ENCODE peak calls at places on chromosomes 3 and 15, in nine cellular contexts. One of them, this sample, is unnamed.
A peak's percentile ranks its signal among the peaks of the same experiment; 100 is the strongest.

GRCh38 chr15:77038312-77039216 is 32.3 kb downstream of the TSPAN3 start:
- DNase-seq in effector memory CD4-positive, alpha-beta T cell: no peak
- DNase-seq in endodermal cell: no peak
- DNase-seq in HCT116: no peak
- DNase-seq in heart right ventricle: no peak
- DNase-seq in cardiac muscle cell: no peak
- DNase-seq in Panc1: no peak
- DNase-seq in adipocyte: no peak
- DNase-seq in iPS DF 6.9: no peak
- DNase-seq in this sample: no peak

GRCh38 chr3:169841171-169841570 is 28.5 kb upstream of the LRRC34 start:
- DNase-seq in cardiac muscle cell: peak; percentile 59
- DNase-seq in iPS DF 6.9: no peak
- DNase-seq in HCT116: no peak
- DNase-seq in effector memory CD4-positive, alpha-beta T cell: no peak
- DNase-seq in Panc1: no peak
- DNase-seq in heart right ventricle: no peak
- DNase-seq in endodermal cell: no peak
- DNase-seq in adipocyte: no peak
- DNase-seq in this sample: no peak

GRCh38 chr15:69093127-69093526 is 67.3 kb upstream of the GLCE start:
- DNase-seq in Panc1: no peak
- DNase-seq in effector memory CD4-positive, alpha-beta T cell: no peak
- DNase-seq in HCT116: no peak
- DNase-seq in iPS DF 6.9: no peak
- DNase-seq in heart right ventricle: no peak
- DNase-seq in endodermal cell: peak; percentile 86
- DNase-seq in adipocyte: no peak
- DNase-seq in cardiac muscle cell: peak; percentile 65
- DNase-seq in this sample: no peak

GRCh38 chr3:65587650-65588439 is 450.9 kb downstream of the MAGI1 start:
- DNase-seq in effector memory CD4-positive, alpha-beta T cell: no peak
- DNase-seq in heart right ventricle: no peak
- DNase-seq in adipocyte: no peak
- DNase-seq in cardiac muscle cell: no peak
- DNase-seq in iPS DF 6.9: no peak
- DNase-seq in HCT116: no peak
- DNase-seq in Panc1: no peak
- DNase-seq in endodermal cell: no peak
- DNase-seq in this sample: no peak

GRCh38 chr3:74127261-74127660 is 487.2 kb downstream of the CNTN3 start:
- DNase-seq in effector memory CD4-positive, alpha-beta T cell: no peak
- DNase-seq in iPS DF 6.9: no peak
- DNase-seq in adipocyte: no peak
- DNase-seq in heart right ventricle: no peak
- DNase-seq in endodermal cell: no peak
- DNase-seq in cardiac muscle cell: no peak
- DNase-seq in Panc1: no peak
- DNase-seq in HCT116: no peak
- DNase-seq in this sample: no peak

GRCh38 chr3:38349684-38350359 is 3.2 kb downstream of the XYLB start:
- DNase-seq in HCT116: no peak
- DNase-seq in Panc1: no peak
- DNase-seq in heart right ventricle: no peak
- DNase-seq in iPS DF 6.9: no peak
- DNase-seq in effector memory CD4-positive, alpha-beta T cell: no peak
- DNase-seq in cardiac muscle cell: no peak
- DNase-seq in endodermal cell: no peak
- DNase-seq in adipocyte: no peak
- DNase-seq in this sample: no peak

GRCh38 chr3:155080692-155081091 is 573 bp downstream of the MME start:
- DNase-seq in endodermal cell: no peak
- DNase-seq in iPS DF 6.9: no peak
- DNase-seq in cardiac muscle cell: no peak
- DNase-seq in HCT116: no peak
- DNase-seq in Panc1: no peak
- DNase-seq in adipocyte: peak; percentile 45
- DNase-seq in heart right ventricle: no peak
- DNase-seq in effector memory CD4-positive, alpha-beta T cell: no peak
- DNase-seq in this sample: no peak

GRCh38 chr3:31973837-31974236 is 7.2 kb downstream of the OSBPL10 start:
- DNase-seq in heart right ventricle: no peak
- DNase-seq in endodermal cell: no peak
- DNase-seq in HCT116: no peak
- DNase-seq in iPS DF 6.9: no peak
- DNase-seq in Panc1: no peak
- DNase-seq in cardiac muscle cell: no peak
- DNase-seq in effector memory CD4-positive, alpha-beta T cell: no peak
- DNase-seq in adipocyte: no peak
- DNase-seq in this sample: no peak

GRCh38 chr3:112374334-112374734 is 41.4 kb downstream of the CD200 start:
- DNase-seq in HCT116: no peak
- DNase-seq in endodermal cell: no peak
- DNase-seq in cardiac muscle cell: peak; percentile 77
- DNase-seq in adipocyte: no peak
- DNase-seq in effector memory CD4-positive, alpha-beta T cell: no peak
- DNase-seq in iPS DF 6.9: no peak
- DNase-seq in Panc1: no peak
- DNase-seq in heart right ventricle: no peak
- DNase-seq in this sample: no peak

GRCh38 chr3:34842706-34843478 is 796.4 kb upstream of the ARPP21 start:
- DNase-seq in cardiac muscle cell: no peak
- DNase-seq in heart right ventricle: no peak
- DNase-seq in iPS DF 6.9: no peak
- DNase-seq in adipocyte: peak; percentile 4
- DNase-seq in endodermal cell: peak; percentile 57
- DNase-seq in effector memory CD4-positive, alpha-beta T cell: no peak
- DNase-seq in HCT116: no peak
- DNase-seq in Panc1: no peak
- DNase-seq in this sample: no peak

GRCh38 chr3:169552533-169552932 is 111.0 kb downstream of the MECOM start:
- DNase-seq in endodermal cell: no peak
- DNase-seq in iPS DF 6.9: no peak
- DNase-seq in heart right ventricle: no peak
- DNase-seq in effector memory CD4-positive, alpha-beta T cell: no peak
- DNase-seq in HCT116: no peak
- DNase-seq in Panc1: no peak
- DNase-seq in adipocyte: peak; percentile 8
- DNase-seq in cardiac muscle cell: no peak
- DNase-seq in this sample: no peak

GRCh38 chr3:51958603-51959521 is 3.7 kb downstream of the GPR62 start:
- DNase-seq in heart right ventricle: no peak
- DNase-seq in adipocyte: no peak
- DNase-seq in effector memory CD4-positive, alpha-beta T cell: no peak
- DNase-seq in iPS DF 6.9: no peak
- DNase-seq in HCT116: no peak
- DNase-seq in cardiac muscle cell: no peak
- DNase-seq in endodermal cell: no peak
- DNase-seq in Panc1: no peak
- DNase-seq in this sample: no peak

GRCh38 chr15:98860647-98861041 is 146.9 kb downstream of the PGPEP1L start:
- DNase-seq in heart right ventricle: no peak
- DNase-seq in iPS DF 6.9: no peak
- DNase-seq in effector memory CD4-positive, alpha-beta T cell: no peak
- DNase-seq in adipocyte: no peak
- DNase-seq in endodermal cell: no peak
- DNase-seq in cardiac muscle cell: no peak
- DNase-seq in HCT116: no peak
- DNase-seq in Panc1: no peak
- DNase-seq in this sample: peak; percentile 69
- H3K4me1 ChIP-seq in heart right ventricle: peaks cover 57% of the 10 kb centered on the region
- H3K4me1 ChIP-seq in iPS DF 6.9: peaks cover 2% of the 10 kb centered on the region
- H3K4me1 ChIP-seq in effector memory CD4-positive, alpha-beta T cell: no peaks in the 10 kb centered on the region
- H3K4me1 ChIP-seq in adipocyte: peaks cover 34% of the 10 kb centered on the region
- H3K4me1 ChIP-seq in endodermal cell: peaks cover 2% of the 10 kb centered on the region
- H3K4me1 ChIP-seq in cardiac muscle cell: peaks cover 10% of the 10 kb centered on the region
- H3K4me1 ChIP-seq in HCT116: peaks cover 11% of the 10 kb centered on the region
- H3K4me1 ChIP-seq in Panc1: peaks cover 92% of the 10 kb centered on the region
- H3K4me1 ChIP-seq in this sample: peaks cover 20% of the 10 kb centered on the region

GRCh38 chr3:185988080-185988815 is 50.4 kb upstream of the TRA2B start:
- DNase-seq in HCT116: no peak
- DNase-seq in effector memory CD4-positive, alpha-beta T cell: no peak
- DNase-seq in cardiac muscle cell: no peak
- DNase-seq in adipocyte: no peak
- DNase-seq in Panc1: no peak
- DNase-seq in iPS DF 6.9: no peak
- DNase-seq in endodermal cell: peak; percentile 60
- DNase-seq in heart right ventricle: no peak
- DNase-seq in this sample: no peak
- H3K4me1 ChIP-seq in HCT116: no peaks in the 10 kb centered on the region
- H3K4me1 ChIP-seq in effector memory CD4-positive, alpha-beta T cell: peaks cover 4% of the 10 kb centered on the region
- H3K4me1 ChIP-seq in cardiac muscle cell: no peaks in the 10 kb centered on the region
- H3K4me1 ChIP-seq in adipocyte: peaks cover 25% of the 10 kb centered on the region
- H3K4me1 ChIP-seq in Panc1: no peaks in the 10 kb centered on the region
- H3K4me1 ChIP-seq in iPS DF 6.9: no peaks in the 10 kb centered on the region
- H3K4me1 ChIP-seq in endodermal cell: no peaks in the 10 kb centered on the region
- H3K4me1 ChIP-seq in heart right ventricle: peaks cover 6% of the 10 kb centered on the region
- H3K4me1 ChIP-seq in this sample: peaks cover 5% of the 10 kb centered on the region

GRCh38 chr15:39594764-39595620 is 14.1 kb downstream of the THBS1 start:
- DNase-seq in effector memory CD4-positive, alpha-beta T cell: no peak
- DNase-seq in heart right ventricle: no peak
- DNase-seq in cardiac muscle cell: peak; percentile 39
- DNase-seq in Panc1: no peak
- DNase-seq in HCT116: no peak
- DNase-seq in iPS DF 6.9: no peak
- DNase-seq in adipocyte: peak; percentile 40
- DNase-seq in endodermal cell: no peak
- DNase-seq in this sample: no peak

GRCh38 chr15:39593071-39594055 is 12.5 kb downstream of the THBS1 start:
- DNase-seq in endodermal cell: no peak
- DNase-seq in adipocyte: peak; percentile 14
- DNase-seq in HCT116: no peak
- DNase-seq in iPS DF 6.9: no peak
- DNase-seq in effector memory CD4-positive, alpha-beta T cell: no peak
- DNase-seq in cardiac muscle cell: peak; percentile 26
- DNase-seq in Panc1: no peak
- DNase-seq in heart right ventricle: no peak
- DNase-seq in this sample: no peak

GRCh38 chr15:39595621-39596221 is 14.8 kb downstream of the THBS1 start:
- DNase-seq in effector memory CD4-positive, alpha-beta T cell: no peak
- DNase-seq in adipocyte: peak; percentile 41
- DNase-seq in Panc1: no peak
- DNase-seq in endodermal cell: no peak
- DNase-seq in HCT116: no peak
- DNase-seq in iPS DF 6.9: no peak
- DNase-seq in cardiac muscle cell: peak; percentile 30
- DNase-seq in heart right ventricle: no peak
- DNase-seq in this sample: no peak

GRCh38 chr15:39592500-39592899 is 11.6 kb downstream of the THBS1 start:
- DNase-seq in cardiac muscle cell: peak; percentile 35
- DNase-seq in endodermal cell: no peak
- DNase-seq in iPS DF 6.9: no peak
- DNase-seq in adipocyte: peak; percentile 53
- DNase-seq in heart right ventricle: no peak
- DNase-seq in HCT116: no peak
- DNase-seq in Panc1: no peak
- DNase-seq in effector memory CD4-positive, alpha-beta T cell: no peak
- DNase-seq in this sample: no peak

GRCh38 chr15:39594056-39594763 is 13.3 kb downstream of the THBS1 start:
- DNase-seq in HCT116: no peak
- DNase-seq in adipocyte: peak; percentile 16
- DNase-seq in iPS DF 6.9: no peak
- DNase-seq in heart right ventricle: no peak
- DNase-seq in endodermal cell: no peak
- DNase-seq in cardiac muscle cell: peak; percentile 19
- DNase-seq in Panc1: no peak
- DNase-seq in effector memory CD4-positive, alpha-beta T cell: no peak
- DNase-seq in this sample: peak; percentile 38
- H3K4me1 ChIP-seq in HCT116: no peaks in the 10 kb centered on the region
- H3K4me1 ChIP-seq in adipocyte: peaks cover 7% of the 10 kb centered on the region
- H3K4me1 ChIP-seq in iPS DF 6.9: no peaks in the 10 kb centered on the region
- H3K4me1 ChIP-seq in heart right ventricle: no peaks in the 10 kb centered on the region
- H3K4me1 ChIP-seq in endodermal cell: no peaks in the 10 kb centered on the region
- H3K4me1 ChIP-seq in cardiac muscle cell: peaks cover 3% of the 10 kb centered on the region
- H3K4me1 ChIP-seq in Panc1: no peaks in the 10 kb centered on the region
- H3K4me1 ChIP-seq in effector memory CD4-positive, alpha-beta T cell: no peaks in the 10 kb centered on the region
- H3K4me1 ChIP-seq in this sample: no peaks in the 10 kb centered on the region

GRCh38 chr15:65761210-65761926 is 30.7 kb downstream of the DENND4A start:
- DNase-seq in heart right ventricle: no peak
- DNase-seq in iPS DF 6.9: no peak
- DNase-seq in HCT116: no peak
- DNase-seq in adipocyte: no peak
- DNase-seq in Panc1: no peak
- DNase-seq in cardiac muscle cell: no peak
- DNase-seq in effector memory CD4-positive, alpha-beta T cell: no peak
- DNase-seq in endodermal cell: no peak
- DNase-seq in this sample: no peak

GRCh38 chr15:65757256-65757655 is 34.8 kb downstream of the DENND4A start:
- DNase-seq in Panc1: no peak
- DNase-seq in adipocyte: no peak
- DNase-seq in HCT116: no peak
- DNase-seq in effector memory CD4-positive, alpha-beta T cell: no peak
- DNase-seq in endodermal cell: no peak
- DNase-seq in iPS DF 6.9: no peak
- DNase-seq in heart right ventricle: no peak
- DNase-seq in cardiac muscle cell: peak; percentile 72
- DNase-seq in this sample: no peak

GRCh38 chr15:65762399-65762798 is 29.7 kb downstream of the DENND4A start:
- DNase-seq in cardiac muscle cell: no peak
- DNase-seq in endodermal cell: no peak
- DNase-seq in Panc1: no peak
- DNase-seq in heart right ventricle: no peak
- DNase-seq in effector memory CD4-positive, alpha-beta T cell: no peak
- DNase-seq in adipocyte: no peak
- DNase-seq in HCT116: no peak
- DNase-seq in iPS DF 6.9: no peak
- DNase-seq in this sample: no peak

GRCh38 chr15:65758242-65758641 is 33.9 kb downstream of the DENND4A start:
- DNase-seq in Panc1: no peak
- DNase-seq in heart right ventricle: no peak
- DNase-seq in iPS DF 6.9: no peak
- DNase-seq in effector memory CD4-positive, alpha-beta T cell: no peak
- DNase-seq in endodermal cell: no peak
- DNase-seq in cardiac muscle cell: no peak
- DNase-seq in adipocyte: no peak
- DNase-seq in HCT116: no peak
- DNase-seq in this sample: no peak

GRCh38 chr15:65759441-65759840 is 32.7 kb downstream of the DENND4A start:
- DNase-seq in effector memory CD4-positive, alpha-beta T cell: no peak
- DNase-seq in Panc1: no peak
- DNase-seq in iPS DF 6.9: no peak
- DNase-seq in adipocyte: no peak
- DNase-seq in endodermal cell: no peak
- DNase-seq in HCT116: no peak
- DNase-seq in heart right ventricle: no peak
- DNase-seq in cardiac muscle cell: no peak
- DNase-seq in this sample: no peak
- H3K4me1 ChIP-seq in effector memory CD4-positive, alpha-beta T cell: peaks cover 4% of the 10 kb centered on the region
- H3K4me1 ChIP-seq in Panc1: no peaks in the 10 kb centered on the region
- H3K4me1 ChIP-seq in iPS DF 6.9: no peaks in the 10 kb centered on the region
- H3K4me1 ChIP-seq in adipocyte: no peaks in the 10 kb centered on the region
- H3K4me1 ChIP-seq in endodermal cell: no peaks in the 10 kb centered on the region
- H3K4me1 ChIP-seq in HCT116: no peaks in the 10 kb centered on the region
- H3K4me1 ChIP-seq in heart right ventricle: no peaks in the 10 kb centered on the region
- H3K4me1 ChIP-seq in cardiac muscle cell: no peaks in the 10 kb centered on the region
- H3K4me1 ChIP-seq in this sample: peaks cover 9% of the 10 kb centered on the region

DNA sequence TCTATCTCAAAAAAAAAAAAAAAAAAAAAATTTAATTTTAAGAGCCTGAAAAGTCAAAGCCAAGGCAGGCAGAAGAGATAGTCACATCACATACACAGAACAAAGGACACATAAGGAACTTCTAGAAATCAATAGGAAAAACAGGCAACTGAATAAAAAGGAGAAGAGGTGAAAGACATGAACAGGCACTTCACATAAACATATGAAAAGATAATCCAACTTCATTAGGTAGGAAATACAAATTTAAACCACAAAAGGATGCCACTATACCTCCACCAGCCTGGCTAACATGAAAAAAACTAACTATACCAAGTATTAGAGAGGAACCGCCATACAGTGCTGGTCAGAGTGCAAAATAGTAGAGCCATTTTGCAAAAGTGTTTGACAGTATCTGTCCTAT is 14.1 kb downstream of the CCDC12 start:
- DNase-seq in Panc1: no peak
- DNase-seq in adipocyte: no peak
- DNase-seq in cardiac muscle cell: no peak
- DNase-seq in effector memory CD4-positive, alpha-beta T cell: no peak
- DNase-seq in iPS DF 6.9: no peak
- DNase-seq in HCT116: no peak
- DNase-seq in endodermal cell: no peak
- DNase-seq in heart right ventricle: no peak
- DNase-seq in this sample: no peak
- H3K4me1 ChIP-seq in Panc1: peaks cover 6% of the 10 kb centered on the region
- H3K4me1 ChIP-seq in adipocyte: peaks cover 32% of the 10 kb centered on the region
- H3K4me1 ChIP-seq in cardiac muscle cell: peaks cover 30% of the 10 kb centered on the region
- H3K4me1 ChIP-seq in effector memory CD4-positive, alpha-beta T cell: peaks cover 43% of the 10 kb centered on the region
- H3K4me1 ChIP-seq in iPS DF 6.9: peaks cover 2% of the 10 kb centered on the region
- H3K4me1 ChIP-seq in HCT116: peaks cover 30% of the 10 kb centered on the region
- H3K4me1 ChIP-seq in endodermal cell: peaks cover 28% of the 10 kb centered on the region
- H3K4me1 ChIP-seq in heart right ventricle: peaks cover 59% of the 10 kb centered on the region
- H3K4me1 ChIP-seq in this sample: peaks cover 70% of the 10 kb centered on the region

This sample was measured in CD4-positive, CD25-positive, alpha-beta regulatory T cell.